ENCODE peak calls at places on chromosome 12, in eight cellular contexts. One of them, this sample, is unnamed.

GRCh38 chr12:111842556-111843396 is 748 bp downstream of the MAPKAPK5 start:
- DNase-seq in NB4: peak
- DNase-seq in tibial artery: no peak
- DNase-seq in cardiac muscle cell: peak
- DNase-seq in ovary: no peak
- DNase-seq in mucosa of descending colon: peak
- DNase-seq in fibroblast of lung: peak
- DNase-seq in astrocyte of the cerebellum: no peak
- DNase-seq in this sample: no peak

GRCh38 chr12:64699504-64700115 is 59.6 kb downstream of the GNS start:
- DNase-seq in NB4: peak
- DNase-seq in tibial artery: peak
- DNase-seq in cardiac muscle cell: peak
- DNase-seq in ovary: no peak
- DNase-seq in mucosa of descending colon: no peak
- DNase-seq in fibroblast of lung: no peak
- DNase-seq in astrocyte of the cerebellum: no peak
- DNase-seq in this sample: no peak

GRCh38 chr12:40792792-40793386 is 100.7 kb downstream of the CNTN1 start:
- DNase-seq in NB4: no peak
- DNase-seq in tibial artery: no peak
- DNase-seq in cardiac muscle cell: no peak
- DNase-seq in ovary: no peak
- DNase-seq in mucosa of descending colon: no peak
- DNase-seq in fibroblast of lung: no peak
- DNase-seq in astrocyte of the cerebellum: no peak
- DNase-seq in this sample: no peak

GRCh38 chr12:7832059-7832696 is 40.5 kb downstream of the SLC2A14 start:
- DNase-seq in NB4: peak
- DNase-seq in tibial artery: no peak
- DNase-seq in cardiac muscle cell: peak
- DNase-seq in ovary: peak
- DNase-seq in mucosa of descending colon: no peak
- DNase-seq in fibroblast of lung: peak
- DNase-seq in astrocyte of the cerebellum: peak
- DNase-seq in this sample: peak

GRCh38 chr12:100706029-100706428 is 88.5 kb upstream of the ANO4 start:
- DNase-seq in NB4: no peak
- DNase-seq in tibial artery: no peak
- DNase-seq in cardiac muscle cell: peak
- DNase-seq in ovary: no peak
- DNase-seq in mucosa of descending colon: no peak
- DNase-seq in fibroblast of lung: peak
- DNase-seq in astrocyte of the cerebellum: peak
- DNase-seq in this sample: peak

GRCh38 chr12:48107252-48107613 is 1.4 kb upstream of the SENP1 start:
- DNase-seq in NB4: no peak
- DNase-seq in tibial artery: no peak
- DNase-seq in cardiac muscle cell: no peak
- DNase-seq in ovary: no peak
- DNase-seq in mucosa of descending colon: no peak
- DNase-seq in fibroblast of lung: no peak
- DNase-seq in astrocyte of the cerebellum: no peak
- DNase-seq in this sample: no peak

GRCh38 chr12:94557896-94558295 is 92.5 kb downstream of the TMCC3 start:
- DNase-seq in NB4: no peak
- DNase-seq in tibial artery: no peak
- DNase-seq in cardiac muscle cell: no peak
- DNase-seq in ovary: no peak
- DNase-seq in mucosa of descending colon: no peak
- DNase-seq in fibroblast of lung: no peak
- DNase-seq in astrocyte of the cerebellum: no peak
- DNase-seq in this sample: no peak

GRCh38 chr12:7118914-7119313 is 9.8 kb downstream of the RBP5 start:
- DNase-seq in NB4: no peak
- DNase-seq in tibial artery: no peak
- DNase-seq in cardiac muscle cell: no peak
- DNase-seq in ovary: no peak
- DNase-seq in mucosa of descending colon: no peak
- DNase-seq in fibroblast of lung: no peak
- DNase-seq in astrocyte of the cerebellum: no peak
- DNase-seq in this sample: no peak

GRCh38 chr12:29316772-29317171 is 64.2 kb downstream of the ERGIC2 start:
- DNase-seq in NB4: no peak
- DNase-seq in tibial artery: no peak
- DNase-seq in cardiac muscle cell: peak
- DNase-seq in ovary: no peak
- DNase-seq in mucosa of descending colon: no peak
- DNase-seq in fibroblast of lung: peak
- DNase-seq in astrocyte of the cerebellum: peak
- DNase-seq in this sample: no peak

GRCh38 chr12:111409403-111410228 is 3.9 kb downstream of the SH2B3 start:
- DNase-seq in NB4: peak
- DNase-seq in tibial artery: peak
- DNase-seq in cardiac muscle cell: peak
- DNase-seq in ovary: no peak
- DNase-seq in mucosa of descending colon: peak
- DNase-seq in fibroblast of lung: peak
- DNase-seq in astrocyte of the cerebellum: no peak
- DNase-seq in this sample: no peak

GRCh38 chr12:69492739-69493138 is 22.6 kb downstream of the FRS2 start:
- DNase-seq in NB4: no peak
- DNase-seq in tibial artery: no peak
- DNase-seq in cardiac muscle cell: no peak
- DNase-seq in ovary: no peak
- DNase-seq in mucosa of descending colon: no peak
- DNase-seq in fibroblast of lung: no peak
- DNase-seq in astrocyte of the cerebellum: no peak
- DNase-seq in this sample: no peak

GRCh38 chr12:116213014-116213413 is 64.5 kb downstream of the MED13L start:
- DNase-seq in NB4: no peak
- DNase-seq in tibial artery: no peak
- DNase-seq in cardiac muscle cell: no peak
- DNase-seq in ovary: no peak
- DNase-seq in mucosa of descending colon: no peak
- DNase-seq in fibroblast of lung: no peak
- DNase-seq in astrocyte of the cerebellum: no peak
- DNase-seq in this sample: no peak

GRCh38 chr12:69688496-69689427 is 10.3 kb downstream of the BEST3 start:
- DNase-seq in NB4: peak
- DNase-seq in tibial artery: peak
- DNase-seq in cardiac muscle cell: peak
- DNase-seq in ovary: peak
- DNase-seq in mucosa of descending colon: peak
- DNase-seq in fibroblast of lung: peak
- DNase-seq in astrocyte of the cerebellum: peak
- DNase-seq in this sample: peak

GRCh38 chr12:76890407-76891143 is 11.8 kb upstream of the CSRP2 start:
- DNase-seq in NB4: no peak
- DNase-seq in tibial artery: no peak
- DNase-seq in cardiac muscle cell: no peak
- DNase-seq in ovary: no peak
- DNase-seq in mucosa of descending colon: no peak
- DNase-seq in fibroblast of lung: peak
- DNase-seq in astrocyte of the cerebellum: no peak
- DNase-seq in this sample: no peak

GRCh38 chr12:106289196-106289681 is 13.3 kb upstream of the TCP11L2 start:
- DNase-seq in NB4: no peak
- DNase-seq in tibial artery: no peak
- DNase-seq in cardiac muscle cell: peak
- DNase-seq in ovary: no peak
- DNase-seq in mucosa of descending colon: no peak
- DNase-seq in fibroblast of lung: peak
- DNase-seq in astrocyte of the cerebellum: no peak
- DNase-seq in this sample: no peak

GRCh38 chr12:65765436-65765813 is 58.9 kb upstream of the HMGA2 start:
- DNase-seq in NB4: no peak
- DNase-seq in tibial artery: no peak
- DNase-seq in cardiac muscle cell: peak
- DNase-seq in ovary: no peak
- DNase-seq in mucosa of descending colon: no peak
- DNase-seq in fibroblast of lung: peak
- DNase-seq in astrocyte of the cerebellum: peak
- DNase-seq in this sample: peak

GRCh38 chr12:96427269-96427729 is 27.1 kb upstream of the CDK17 start:
- DNase-seq in NB4: no peak
- DNase-seq in tibial artery: peak
- DNase-seq in cardiac muscle cell: peak
- DNase-seq in ovary: peak
- DNase-seq in mucosa of descending colon: peak
- DNase-seq in fibroblast of lung: peak
- DNase-seq in astrocyte of the cerebellum: peak
- DNase-seq in this sample: peak

GRCh38 chr12:79689041-79689476 is 1.7 kb downstream of the PAWR start:
- DNase-seq in NB4: no peak
- DNase-seq in tibial artery: no peak
- DNase-seq in cardiac muscle cell: no peak
- DNase-seq in ovary: no peak
- DNase-seq in mucosa of descending colon: no peak
- DNase-seq in fibroblast of lung: no peak
- DNase-seq in astrocyte of the cerebellum: no peak
- DNase-seq in this sample: no peak

GRCh38 chr12:79691299-79692248 is 810 bp upstream of the PAWR start:
- DNase-seq in NB4: no peak
- DNase-seq in tibial artery: no peak
- DNase-seq in cardiac muscle cell: peak
- DNase-seq in ovary: peak
- DNase-seq in mucosa of descending colon: no peak
- DNase-seq in fibroblast of lung: peak
- DNase-seq in astrocyte of the cerebellum: peak
- DNase-seq in this sample: peak

GRCh38 chr12:79690606-79691298 is at the start of gene PAWR:
- DNase-seq in NB4: no peak
- DNase-seq in tibial artery: peak
- DNase-seq in cardiac muscle cell: peak
- DNase-seq in ovary: peak
- DNase-seq in mucosa of descending colon: peak
- DNase-seq in fibroblast of lung: peak
- DNase-seq in astrocyte of the cerebellum: peak
- DNase-seq in this sample: peak

GRCh38 chr12:79689477-79690155 is 1.1 kb downstream of the PAWR start:
- DNase-seq in NB4: no peak
- DNase-seq in tibial artery: peak
- DNase-seq in cardiac muscle cell: peak
- DNase-seq in ovary: peak
- DNase-seq in mucosa of descending colon: peak
- DNase-seq in fibroblast of lung: peak
- DNase-seq in astrocyte of the cerebellum: no peak
- DNase-seq in this sample: no peak

GRCh38 chr12:79690156-79690605 is 583 bp downstream of the PAWR start:
- DNase-seq in NB4: no peak
- DNase-seq in tibial artery: peak
- DNase-seq in cardiac muscle cell: peak
- DNase-seq in ovary: peak
- DNase-seq in mucosa of descending colon: peak
- DNase-seq in fibroblast of lung: no peak
- DNase-seq in astrocyte of the cerebellum: no peak
- DNase-seq in this sample: no peak
- H3K4me3 ChIP-seq in NB4: no peak
- H3K4me3 ChIP-seq in tibial artery: peak
- H3K4me3 ChIP-seq in cardiac muscle cell: peak
- H3K4me3 ChIP-seq in ovary: peak
- H3K4me3 ChIP-seq in mucosa of descending colon: peak
- H3K4me3 ChIP-seq in fibroblast of lung: peak
- H3K4me3 ChIP-seq in astrocyte of the cerebellum: peak
- H3K4me3 ChIP-seq in this sample: peak

GRCh38 chr12:57632369-57632897 is 568 bp downstream of the B4GALNT1 start:
- DNase-seq in NB4: no peak
- DNase-seq in tibial artery: no peak
- DNase-seq in cardiac muscle cell: no peak
- DNase-seq in ovary: no peak
- DNase-seq in mucosa of descending colon: no peak
- DNase-seq in fibroblast of lung: peak
- DNase-seq in astrocyte of the cerebellum: no peak
- DNase-seq in this sample: no peak
- H3K4me3 ChIP-seq in NB4: no peak
- H3K4me3 ChIP-seq in tibial artery: peak
- H3K4me3 ChIP-seq in cardiac muscle cell: peak
- H3K4me3 ChIP-seq in ovary: peak
- H3K4me3 ChIP-seq in mucosa of descending colon: no peak
- H3K4me3 ChIP-seq in fibroblast of lung: peak
- H3K4me3 ChIP-seq in astrocyte of the cerebellum: peak
- H3K4me3 ChIP-seq in this sample: peak

GRCh38 chr12:120265483-120266179 is at the start of gene PXN:
- DNase-seq in NB4: peak
- DNase-seq in tibial artery: peak
- DNase-seq in cardiac muscle cell: peak
- DNase-seq in ovary: peak
- DNase-seq in mucosa of descending colon: peak
- DNase-seq in fibroblast of lung: peak
- DNase-seq in astrocyte of the cerebellum: peak
- DNase-seq in this sample: no peak

GRCh38 chr12:120266180-120266535 is 628 bp upstream of the PXN start:
- DNase-seq in NB4: no peak
- DNase-seq in tibial artery: no peak
- DNase-seq in cardiac muscle cell: no peak
- DNase-seq in ovary: no peak
- DNase-seq in mucosa of descending colon: no peak
- DNase-seq in fibroblast of lung: no peak
- DNase-seq in astrocyte of the cerebellum: no peak
- DNase-seq in this sample: no peak

GRCh38 chr12:120264511-120265202 is 873 bp downstream of the PXN start:
- DNase-seq in NB4: no peak
- DNase-seq in tibial artery: no peak
- DNase-seq in cardiac muscle cell: no peak
- DNase-seq in ovary: no peak
- DNase-seq in mucosa of descending colon: no peak
- DNase-seq in fibroblast of lung: no peak
- DNase-seq in astrocyte of the cerebellum: no peak
- DNase-seq in this sample: no peak

GRCh38 chr12:120264086-120264485 is 1.4 kb downstream of the PXN start:
- DNase-seq in NB4: no peak
- DNase-seq in tibial artery: no peak
- DNase-seq in cardiac muscle cell: no peak
- DNase-seq in ovary: no peak
- DNase-seq in mucosa of descending colon: no peak
- DNase-seq in fibroblast of lung: no peak
- DNase-seq in astrocyte of the cerebellum: no peak
- DNase-seq in this sample: no peak

GRCh38 chr12:120265203-120265482 is 387 bp downstream of the PXN start:
- DNase-seq in NB4: no peak
- DNase-seq in tibial artery: no peak
- DNase-seq in cardiac muscle cell: no peak
- DNase-seq in ovary: no peak
- DNase-seq in mucosa of descending colon: peak
- DNase-seq in fibroblast of lung: no peak
- DNase-seq in astrocyte of the cerebellum: no peak
- DNase-seq in this sample: no peak
- H3K4me3 ChIP-seq in NB4: peak
- H3K4me3 ChIP-seq in tibial artery: peak
- H3K4me3 ChIP-seq in cardiac muscle cell: peak
- H3K4me3 ChIP-seq in ovary: peak
- H3K4me3 ChIP-seq in mucosa of descending colon: peak
- H3K4me3 ChIP-seq in fibroblast of lung: peak
- H3K4me3 ChIP-seq in astrocyte of the cerebellum: peak
- H3K4me3 ChIP-seq in this sample: peak

GRCh38 chr12:130286041-130286440 is 51.6 kb upstream of the PIWIL1 start:
- DNase-seq in NB4: peak
- DNase-seq in tibial artery: no peak
- DNase-seq in cardiac muscle cell: no peak
- DNase-seq in ovary: no peak
- DNase-seq in mucosa of descending colon: no peak
- DNase-seq in fibroblast of lung: no peak
- DNase-seq in astrocyte of the cerebellum: no peak
- DNase-seq in this sample: no peak

GRCh38 chr12:130281157-130281799 is 56.4 kb upstream of the PIWIL1 start:
- DNase-seq in NB4: peak
- DNase-seq in tibial artery: no peak
- DNase-seq in cardiac muscle cell: no peak
- DNase-seq in ovary: no peak
- DNase-seq in mucosa of descending colon: no peak
- DNase-seq in fibroblast of lung: no peak
- DNase-seq in astrocyte of the cerebellum: no peak
- DNase-seq in this sample: no peak

GRCh38 chr12:130280226-130280625 is 57.5 kb upstream of the PIWIL1 start:
- DNase-seq in NB4: no peak
- DNase-seq in tibial artery: no peak
- DNase-seq in cardiac muscle cell: no peak
- DNase-seq in ovary: no peak
- DNase-seq in mucosa of descending colon: no peak
- DNase-seq in fibroblast of lung: no peak
- DNase-seq in astrocyte of the cerebellum: no peak
- DNase-seq in this sample: no peak
- H3K4me3 ChIP-seq in NB4: no peak
- H3K4me3 ChIP-seq in tibial artery: peak
- H3K4me3 ChIP-seq in cardiac muscle cell: no peak
- H3K4me3 ChIP-seq in ovary: no peak
- H3K4me3 ChIP-seq in mucosa of descending colon: no peak
- H3K4me3 ChIP-seq in fibroblast of lung: no peak
- H3K4me3 ChIP-seq in astrocyte of the cerebellum: no peak
- H3K4me3 ChIP-seq in this sample: no peak